ENCODE peak calls at places on chromosomes 6 and 20, in nine cellular contexts. One of them, this sample, is unnamed.

GRCh38 chr6:4180653-4181255 is 45.4 kb upstream of the ECI2 start:
- DNase-seq in midbrain: no peak
- DNase-seq in breast epithelium: no peak
- DNase-seq in cardiac fibroblast: peak; percentile 55
- DNase-seq in T-helper 1 cell: no peak
- DNase-seq in tibial artery: no peak
- DNase-seq in retina: no peak
- DNase-seq in heart right ventricle: no peak
- DNase-seq in AML-193: no peak
- DNase-seq in this sample: peak; percentile 53

GRCh38 chr6:125983246-125983945 is 2.9 kb upstream of the TRMT11 start:
- DNase-seq in retina: no peak
- DNase-seq in T-helper 1 cell: no peak
- DNase-seq in midbrain: no peak
- DNase-seq in heart right ventricle: no peak
- DNase-seq in breast epithelium: no peak
- DNase-seq in AML-193: no peak
- DNase-seq in cardiac fibroblast: peak; percentile 66
- DNase-seq in tibial artery: no peak
- DNase-seq in this sample: peak; percentile 84

GRCh38 chr20:62517168-62517567 is 41.4 kb upstream of the GATA5 start:
- DNase-seq in T-helper 1 cell: no peak
- DNase-seq in tibial artery: no peak
- DNase-seq in breast epithelium: no peak
- DNase-seq in retina: no peak
- DNase-seq in AML-193: no peak
- DNase-seq in heart right ventricle: no peak
- DNase-seq in cardiac fibroblast: no peak
- DNase-seq in midbrain: no peak
- DNase-seq in this sample: no peak

GRCh38 chr20:13180986-13181889 is 39.8 kb upstream of the ISM1 start:
- DNase-seq in midbrain: no peak
- DNase-seq in T-helper 1 cell: no peak
- DNase-seq in AML-193: no peak
- DNase-seq in cardiac fibroblast: no peak
- DNase-seq in retina: no peak
- DNase-seq in heart right ventricle: no peak
- DNase-seq in breast epithelium: no peak
- DNase-seq in tibial artery: no peak
- DNase-seq in this sample: no peak

GRCh38 chr20:32333988-32334885 is 23.9 kb upstream of the ASXL1 start:
- DNase-seq in retina: no peak
- DNase-seq in midbrain: no peak
- DNase-seq in AML-193: no peak
- DNase-seq in breast epithelium: no peak
- DNase-seq in T-helper 1 cell: peak; percentile 15
- DNase-seq in tibial artery: peak; percentile 29
- DNase-seq in heart right ventricle: peak; percentile 86
- DNase-seq in cardiac fibroblast: peak; percentile 78
- DNase-seq in this sample: no peak

GRCh38 chr20:18734525-18735189 is 78.9 kb upstream of the SCP2D1 start:
- DNase-seq in heart right ventricle: no peak
- DNase-seq in AML-193: no peak
- DNase-seq in cardiac fibroblast: no peak
- DNase-seq in retina: no peak
- DNase-seq in midbrain: no peak
- DNase-seq in breast epithelium: no peak
- DNase-seq in T-helper 1 cell: no peak
- DNase-seq in tibial artery: no peak
- DNase-seq in this sample: no peak

GRCh38 chr6:35091353-35092083 is 49.6 kb downstream of the TCP11 start:
- DNase-seq in tibial artery: no peak
- DNase-seq in retina: no peak
- DNase-seq in cardiac fibroblast: no peak
- DNase-seq in T-helper 1 cell: no peak
- DNase-seq in breast epithelium: no peak
- DNase-seq in midbrain: no peak
- DNase-seq in heart right ventricle: no peak
- DNase-seq in AML-193: no peak
- DNase-seq in this sample: no peak

GRCh38 chr20:43840382-43841070 is 74.1 kb upstream of the TOX2 start:
- DNase-seq in breast epithelium: no peak
- DNase-seq in tibial artery: no peak
- DNase-seq in T-helper 1 cell: peak; percentile 7
- DNase-seq in heart right ventricle: no peak
- DNase-seq in retina: peak; percentile 13
- DNase-seq in midbrain: no peak
- DNase-seq in AML-193: peak; percentile 38
- DNase-seq in cardiac fibroblast: peak; percentile 31
- DNase-seq in this sample: peak; percentile 78

GRCh38 chr20:61589055-61589385 is 337.0 kb downstream of the CDH4 start:
- DNase-seq in AML-193: no peak
- DNase-seq in midbrain: no peak
- DNase-seq in breast epithelium: no peak
- DNase-seq in cardiac fibroblast: peak; percentile 45
- DNase-seq in heart right ventricle: no peak
- DNase-seq in T-helper 1 cell: no peak
- DNase-seq in retina: no peak
- DNase-seq in tibial artery: no peak
- DNase-seq in this sample: peak; percentile 71

GRCh38 chr20:13930246-13930645 is 60.2 kb downstream of the SEL1L2 start:
- DNase-seq in breast epithelium: no peak
- DNase-seq in cardiac fibroblast: no peak
- DNase-seq in midbrain: no peak
- DNase-seq in retina: no peak
- DNase-seq in heart right ventricle: no peak
- DNase-seq in T-helper 1 cell: no peak
- DNase-seq in tibial artery: no peak
- DNase-seq in AML-193: no peak
- DNase-seq in this sample: peak; percentile 57

GRCh38 chr6:159067334-159067733 is 22.5 kb upstream of the TAGAP start:
- DNase-seq in cardiac fibroblast: no peak
- DNase-seq in retina: no peak
- DNase-seq in T-helper 1 cell: no peak
- DNase-seq in heart right ventricle: no peak
- DNase-seq in AML-193: no peak
- DNase-seq in breast epithelium: no peak
- DNase-seq in tibial artery: no peak
- DNase-seq in midbrain: no peak
- DNase-seq in this sample: no peak

GRCh38 chr6:16851758-16852157 is 90.5 kb upstream of the ATXN1 start:
- DNase-seq in retina: no peak
- DNase-seq in tibial artery: no peak
- DNase-seq in breast epithelium: no peak
- DNase-seq in cardiac fibroblast: no peak
- DNase-seq in heart right ventricle: no peak
- DNase-seq in T-helper 1 cell: no peak
- DNase-seq in AML-193: no peak
- DNase-seq in midbrain: no peak
- DNase-seq in this sample: no peak

GRCh38 chr6:100460650-100461204 is 4.0 kb downstream of the SIM1 start:
- DNase-seq in cardiac fibroblast: no peak
- DNase-seq in retina: peak; percentile 56
- DNase-seq in heart right ventricle: no peak
- DNase-seq in AML-193: no peak
- DNase-seq in tibial artery: no peak
- DNase-seq in T-helper 1 cell: no peak
- DNase-seq in midbrain: no peak
- DNase-seq in breast epithelium: no peak
- DNase-seq in this sample: no peak

GRCh38 chr20:41052742-41053419 is 24.3 kb downstream of the TOP1 start:
- DNase-seq in heart right ventricle: peak; percentile 23
- DNase-seq in retina: no peak
- DNase-seq in cardiac fibroblast: peak; percentile 92
- DNase-seq in midbrain: no peak
- DNase-seq in AML-193: no peak
- DNase-seq in tibial artery: no peak
- DNase-seq in breast epithelium: no peak
- DNase-seq in T-helper 1 cell: no peak
- DNase-seq in this sample: no peak

GRCh38 chr6:132820629-132821381 is 6.4 kb downstream of the RPS12 start:
- DNase-seq in breast epithelium: no peak
- DNase-seq in cardiac fibroblast: no peak
- DNase-seq in T-helper 1 cell: no peak
- DNase-seq in heart right ventricle: no peak
- DNase-seq in tibial artery: no peak
- DNase-seq in AML-193: no peak
- DNase-seq in retina: no peak
- DNase-seq in midbrain: no peak
- DNase-seq in this sample: peak; percentile 29

GRCh38 chr20:10619427-10619826 is 54.4 kb downstream of the JAG1 start:
- DNase-seq in heart right ventricle: no peak
- DNase-seq in midbrain: no peak
- DNase-seq in T-helper 1 cell: no peak
- DNase-seq in tibial artery: no peak
- DNase-seq in breast epithelium: no peak
- DNase-seq in AML-193: no peak
- DNase-seq in cardiac fibroblast: peak; percentile 90
- DNase-seq in retina: no peak
- DNase-seq in this sample: peak; percentile 90

GRCh38 chr6:43964659-43965570 is 162.3 kb downstream of the MRPL14 start:
- DNase-seq in heart right ventricle: no peak
- DNase-seq in retina: no peak
- DNase-seq in tibial artery: no peak
- DNase-seq in T-helper 1 cell: no peak
- DNase-seq in breast epithelium: peak; percentile 17
- DNase-seq in midbrain: no peak
- DNase-seq in cardiac fibroblast: no peak
- DNase-seq in AML-193: no peak
- DNase-seq in this sample: no peak

GRCh38 chr20:38692436-38693411 is 31.6 kb upstream of the SLC32A1 start:
- DNase-seq in cardiac fibroblast: peak; percentile 71
- DNase-seq in T-helper 1 cell: peak; percentile 50
- DNase-seq in AML-193: peak; percentile 1
- DNase-seq in heart right ventricle: peak; percentile 63
- DNase-seq in retina: peak; percentile 55
- DNase-seq in tibial artery: peak; percentile 31
- DNase-seq in breast epithelium: no peak
- DNase-seq in midbrain: peak; percentile 76
- DNase-seq in this sample: peak; percentile 71

GRCh38 chr6:75374913-75375530 is 90.4 kb upstream of the TMEM30A start:
- DNase-seq in heart right ventricle: no peak
- DNase-seq in cardiac fibroblast: no peak
- DNase-seq in T-helper 1 cell: no peak
- DNase-seq in midbrain: no peak
- DNase-seq in tibial artery: no peak
- DNase-seq in breast epithelium: no peak
- DNase-seq in AML-193: no peak
- DNase-seq in retina: no peak
- DNase-seq in this sample: no peak

GRCh38 chr6:165646484-165646883 is 16.6 kb downstream of the PDE10A start:
- DNase-seq in breast epithelium: no peak
- DNase-seq in T-helper 1 cell: no peak
- DNase-seq in retina: no peak
- DNase-seq in tibial artery: no peak
- DNase-seq in midbrain: no peak
- DNase-seq in cardiac fibroblast: no peak
- DNase-seq in heart right ventricle: no peak
- DNase-seq in AML-193: no peak
- DNase-seq in this sample: no peak

GRCh38 chr6:96811136-96811535 is 26.1 kb downstream of the GPR63 start:
- DNase-seq in breast epithelium: no peak
- DNase-seq in cardiac fibroblast: no peak
- DNase-seq in midbrain: no peak
- DNase-seq in tibial artery: no peak
- DNase-seq in AML-193: no peak
- DNase-seq in T-helper 1 cell: no peak
- DNase-seq in heart right ventricle: no peak
- DNase-seq in retina: no peak
- DNase-seq in this sample: no peak

GRCh38 chr20:11101243-11101642 is 427.4 kb upstream of the JAG1 start:
- DNase-seq in T-helper 1 cell: no peak
- DNase-seq in AML-193: peak; percentile 67
- DNase-seq in cardiac fibroblast: peak; percentile 56
- DNase-seq in retina: no peak
- DNase-seq in heart right ventricle: no peak
- DNase-seq in tibial artery: no peak
- DNase-seq in midbrain: no peak
- DNase-seq in breast epithelium: no peak
- DNase-seq in this sample: no peak

GRCh38 chr6:168193816-168194701 is 115.0 kb upstream of the FRMD1 start:
- DNase-seq in breast epithelium: no peak
- DNase-seq in cardiac fibroblast: peak; percentile 15
- DNase-seq in midbrain: no peak
- DNase-seq in heart right ventricle: no peak
- DNase-seq in AML-193: no peak
- DNase-seq in retina: no peak
- DNase-seq in tibial artery: peak; percentile 18
- DNase-seq in T-helper 1 cell: no peak
- DNase-seq in this sample: no peak

GRCh38 chr6:87391334-87391733 is 16.4 kb upstream of the CFAP206 start:
- DNase-seq in retina: peak; percentile 22
- DNase-seq in midbrain: peak; percentile 29
- DNase-seq in T-helper 1 cell: no peak
- DNase-seq in heart right ventricle: no peak
- DNase-seq in tibial artery: no peak
- DNase-seq in breast epithelium: no peak
- DNase-seq in cardiac fibroblast: peak; percentile 48
- DNase-seq in AML-193: peak; percentile 72
- DNase-seq in this sample: peak; percentile 37

GRCh38 chr6:105164418-105164817 is 15.4 kb downstream of the POPDC3 start:
- DNase-seq in midbrain: peak; percentile 11
- DNase-seq in cardiac fibroblast: peak; percentile 33
- DNase-seq in tibial artery: no peak
- DNase-seq in AML-193: no peak
- DNase-seq in breast epithelium: no peak
- DNase-seq in retina: peak; percentile 34
- DNase-seq in T-helper 1 cell: no peak
- DNase-seq in heart right ventricle: peak; percentile 7
- DNase-seq in this sample: peak; percentile 73

GRCh38 chr6:113299526-113299925 is 557.6 kb upstream of the MARCKS start:
- DNase-seq in tibial artery: no peak
- DNase-seq in cardiac fibroblast: peak; percentile 45
- DNase-seq in retina: no peak
- DNase-seq in breast epithelium: no peak
- DNase-seq in T-helper 1 cell: no peak
- DNase-seq in AML-193: no peak
- DNase-seq in midbrain: no peak
- DNase-seq in heart right ventricle: peak; percentile 14
- DNase-seq in this sample: no peak

GRCh38 chr6:24313477-24314141 is 44.2 kb downstream of the DCDC2 start:
- DNase-seq in midbrain: no peak
- DNase-seq in heart right ventricle: no peak
- DNase-seq in T-helper 1 cell: no peak
- DNase-seq in AML-193: no peak
- DNase-seq in retina: no peak
- DNase-seq in tibial artery: no peak
- DNase-seq in cardiac fibroblast: peak; percentile 86
- DNase-seq in breast epithelium: no peak
- DNase-seq in this sample: peak; percentile 78